ENCODE peak calls at places on chromosomes 12 and 14, in four cellular contexts. One of them, this sample, is unnamed.

GRCh38 chr14:88516742-88517418 is 37.9 kb downstream of the PTPN21 start:
- DNase-seq in NCI-H2081: no peak
- DNase-seq in T-cell: no peak
- DNase-seq in HCEC 1CT: no peak
- DNase-seq in this sample: no peak

GRCh38 chr12:109696485-109697269 is 16.9 kb upstream of the FAM222A start:
- DNase-seq in NCI-H2081: no peak
- DNase-seq in HCEC 1CT: peak; percentile 15
- DNase-seq in T-cell: no peak
- DNase-seq in this sample: peak; percentile 39

GRCh38 chr12:89179983-89180382 is 172.3 kb downstream of the DUSP6 start:
- DNase-seq in NCI-H2081: no peak
- DNase-seq in T-cell: no peak
- DNase-seq in HCEC 1CT: peak; percentile 93
- DNase-seq in this sample: peak; percentile 99

GRCh38 chr12:112798019-112798760 is 6.6 kb downstream of the RPH3A start:
- DNase-seq in NCI-H2081: no peak
- DNase-seq in HCEC 1CT: no peak
- DNase-seq in T-cell: no peak
- DNase-seq in this sample: no peak

GRCh38 chr12:22100952-22101748 is 55.1 kb downstream of the CMAS start:
- DNase-seq in NCI-H2081: peak; percentile 5
- DNase-seq in HCEC 1CT: peak; percentile 62
- DNase-seq in T-cell: peak; percentile 3
- DNase-seq in this sample: peak; percentile 82

GRCh38 chr14:67934087-67934486 is 114.5 kb downstream of the RAD51B start:
- DNase-seq in HCEC 1CT: peak; percentile 89
- DNase-seq in NCI-H2081: peak; percentile 52
- DNase-seq in T-cell: no peak
- DNase-seq in this sample: peak; percentile 89

GRCh38 chr12:50955288-50955687 is 2.9 kb downstream of the HIGD1C start:
- DNase-seq in T-cell: no peak
- DNase-seq in HCEC 1CT: no peak
- DNase-seq in NCI-H2081: no peak
- DNase-seq in this sample: no peak

GRCh38 chr12:89694542-89694941 is 14.1 kb downstream of the ATP2B1 start:
- DNase-seq in HCEC 1CT: no peak
- DNase-seq in NCI-H2081: no peak
- DNase-seq in T-cell: no peak
- DNase-seq in this sample: no peak

GRCh38 chr12:44774815-44775411 is 101.2 kb downstream of the NELL2 start:
- DNase-seq in T-cell: peak; percentile 61
- DNase-seq in HCEC 1CT: no peak
- DNase-seq in NCI-H2081: no peak
- DNase-seq in this sample: peak; percentile 18

GRCh38 chr12:50232771-50233209 is 50.5 kb downstream of the LIMA1 start:
- DNase-seq in HCEC 1CT: no peak
- DNase-seq in NCI-H2081: no peak
- DNase-seq in T-cell: no peak
- DNase-seq in this sample: no peak

GRCh38 chr14:106228541-106229158 is 702.3 kb downstream of the TMEM121 start:
- DNase-seq in NCI-H2081: no peak
- DNase-seq in T-cell: peak; percentile 31
- DNase-seq in HCEC 1CT: no peak
- DNase-seq in this sample: no peak

This sample was measured in fibroblast of mammary gland.